ENCODE peak calls at places on chromosome 20, in four cellular contexts. U is thoracic aorta, N is endodermal cell, P is dorsolateral prefrontal cortex. F is an unnamed sample.

GRCh38 chr20:19928379-19929360 is 88.5 kb upstream of the NAA20 start:
- DNase-seq in U (no peak), N (no peak), P (no peak), F (no peak)

GRCh38 chr20:18657575-18657974 is 69.7 kb downstream of the DTD1 start:
- DNase-seq in U (no peak), N (no peak), P (no peak), F (no peak)

GRCh38 chr20:60326821-60327220 is 368.6 kb downstream of the CDH26 start:
- DNase-seq in U (no peak), N (no peak), P (no peak), F (no peak)

GRCh38 chr20:60718743-60719142 is 533.3 kb upstream of the CDH4 start:
- DNase-seq in U (no peak), N (peak), P (no peak), F (no peak)

GRCh38 chr20:4134355-4134834 is 119.0 kb upstream of the RNF24 start:
- DNase-seq in U (no peak), N (no peak), P (no peak), F (no peak)

GRCh38 chr20:33689973-33690372 is 3.8 kb upstream of the E2F1 start:
- DNase-seq in U (no peak), N (no peak), P (no peak), F (no peak)

GRCh38 chr20:47727170-47727880 is 58.0 kb downstream of the SULF2 start:
- DNase-seq in U (no peak), N (no peak), P (no peak), F (no peak)

GRCh38 chr20:17735206-17735804 is 35.5 kb downstream of the BANF2 start:
- DNase-seq in U (no peak), N (no peak), P (no peak), F (no peak)

GRCh38 chr20:61173966-61174725 is 77.9 kb upstream of the CDH4 start:
- DNase-seq in U (no peak), N (no peak), P (no peak), F (no peak)

GRCh38 chr20:58306421-58307261 is 2.9 kb upstream of the RAB22A start:
- DNase-seq in U (no peak), N (no peak), P (no peak), F (no peak)

GRCh38 chr20:55353206-55353605 is 652.1 kb downstream of the CBLN4 start:
- DNase-seq in U (no peak), N (no peak), P (no peak), F (no peak)

GRCh38 chr20:51563597-51564332 is 21.2 kb upstream of the NFATC2 start:
- DNase-seq in U (peak), N (peak), P (no peak), F (no peak)

GRCh38 chr20:47687095-47687987 is 97.9 kb downstream of the SULF2 start:
- DNase-seq in U (no peak), N (no peak), P (no peak), F (no peak)

GRCh38 chr20:61816606-61817005 is 249.1 kb downstream of the TAF4 start:
- DNase-seq in U (no peak), N (no peak), P (no peak), F (no peak)

GRCh38 chr20:59808729-59809381 is 124.6 kb downstream of the SYCP2 start:
- DNase-seq in U (no peak), N (peak), P (no peak), F (no peak)

GRCh38 chr20:45745015-45745414 is 22.9 kb downstream of the SPINT4 start:
- DNase-seq in U (no peak), N (no peak), P (no peak), F (no peak)

GRCh38 chr20:45368221-45368980 is 5.4 kb downstream of the SYS1 start:
- DNase-seq in U (no peak), N (no peak), P (no peak), F (no peak)

GRCh38 chr20:32437391-32438074 is 79.4 kb downstream of the ASXL1 start:
- DNase-seq in U (no peak), N (peak), P (no peak), F (no peak)

GRCh38 chr20:22389836-22390542 is 194.4 kb downstream of the FOXA2 start:
- DNase-seq in U (no peak), N (peak), P (no peak), F (no peak)

GRCh38 chr20:23049933-23050838 is 714 bp upstream of the THBD start:
- DNase-seq in U (no peak), N (peak), P (no peak), F (peak)

GRCh38 chr20:32968833-32969241 is 35.4 kb downstream of the SUN5 start:
- DNase-seq in U (no peak), N (peak), P (peak), F (no peak)

DNA sequence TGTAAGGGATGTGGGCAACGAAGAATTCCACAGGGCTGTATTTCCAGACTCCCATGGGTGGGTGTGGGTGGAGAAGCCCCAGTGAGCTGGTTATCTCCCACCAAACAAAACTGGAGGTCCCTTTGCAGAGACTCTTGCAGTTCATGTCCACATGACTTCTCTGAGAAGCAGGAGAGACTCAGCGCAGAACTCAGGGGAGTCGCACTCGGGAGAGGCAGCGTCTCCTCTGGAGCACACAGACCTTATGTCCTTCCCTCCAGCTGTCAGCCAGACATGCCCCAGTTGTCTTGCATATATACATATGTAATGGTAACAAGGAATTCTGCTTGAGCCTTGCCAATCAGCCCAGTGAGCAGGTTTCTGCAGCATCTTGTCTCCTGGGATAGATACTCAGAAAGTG is 23.8 kb downstream of the MYT1 start:
- DNase-seq in U (no peak), N (no peak), P (no peak), F (no peak)
- H3K27ac ChIP-seq in U (no peak), N (peak), P (no peak), F (no peak)

DNA sequence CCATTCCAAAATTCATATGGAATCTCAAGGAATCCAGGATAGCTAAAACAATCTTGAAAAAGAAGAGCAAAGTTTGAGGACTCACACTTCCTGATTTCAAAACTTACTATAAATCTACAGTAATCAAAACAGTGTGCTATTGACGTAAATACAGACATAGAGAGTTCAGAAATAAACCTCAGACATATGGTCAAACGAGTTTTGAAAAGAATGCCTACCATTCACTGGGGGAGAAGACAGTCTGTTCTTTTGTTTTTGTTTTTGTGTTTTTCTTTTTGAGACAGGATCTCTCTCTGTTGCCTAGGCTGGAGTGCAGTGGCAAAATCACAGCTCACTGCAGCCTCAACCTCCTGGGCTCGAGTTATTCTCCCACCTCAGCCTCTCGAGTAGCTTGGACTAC is 25.3 kb upstream of the PROKR2 start:
- DNase-seq in U (no peak), N (no peak), P (no peak), F (no peak)
- H3K27ac ChIP-seq in U (no peak), N (no peak), P (no peak), F (no peak)

DNA sequence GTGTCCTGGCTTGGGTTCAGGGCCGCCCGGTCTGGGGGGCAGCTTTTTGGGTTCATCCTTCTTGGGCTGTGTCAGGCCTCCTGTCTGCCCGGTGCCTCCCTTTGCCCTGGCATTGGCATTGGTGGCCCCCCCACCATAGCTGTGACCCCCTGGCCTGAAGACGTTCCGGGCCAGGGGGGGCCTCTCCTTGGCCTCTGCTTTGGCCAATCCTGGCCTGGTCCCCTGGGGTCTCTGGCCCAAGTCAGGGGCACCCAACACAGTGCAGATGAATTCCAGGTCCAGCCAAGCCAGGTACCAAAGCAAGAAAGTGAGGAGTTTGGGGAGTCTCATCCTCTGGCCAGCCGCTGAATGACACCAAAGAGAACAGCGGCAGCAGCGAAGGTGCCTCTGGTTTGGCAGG is 429 bp downstream of the GDF5 start:
- DNase-seq in U (no peak), N (no peak), P (no peak), F (no peak)
- H3K27ac ChIP-seq in U (peak), N (peak), P (peak), F (peak)

GRCh38 chr20:37823276-37823980 is 79.5 kb upstream of the VSTM2L start:
- DNase-seq in U (no peak), N (no peak), P (no peak), F (no peak)
- H3K27ac ChIP-seq in U (no peak), N (peak), P (peak), F (peak)

DNA sequence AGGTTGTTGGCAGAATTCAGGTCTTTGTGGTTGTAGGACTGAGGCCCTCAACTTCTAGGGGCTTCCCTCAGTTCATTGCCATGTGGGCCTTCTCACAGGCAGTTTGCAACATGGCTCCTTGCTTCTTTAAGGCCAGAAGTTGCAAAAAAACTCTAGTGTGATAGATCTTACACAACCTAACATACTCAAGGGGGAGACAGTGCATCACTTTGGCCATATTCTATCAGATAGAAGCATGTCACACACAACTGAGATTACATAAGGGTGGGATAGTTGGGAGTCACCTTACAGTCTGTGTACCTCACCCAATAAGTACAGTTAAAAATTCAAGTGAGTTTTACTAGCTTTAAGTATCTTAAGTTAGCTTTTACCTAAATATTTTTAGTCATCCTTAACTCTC is 1.6 kb downstream of the SIRPD start:
- DNase-seq in U (no peak), N (no peak), P (no peak), F (no peak)
- H3K27ac ChIP-seq in U (no peak), N (no peak), P (no peak), F (no peak)

DNA sequence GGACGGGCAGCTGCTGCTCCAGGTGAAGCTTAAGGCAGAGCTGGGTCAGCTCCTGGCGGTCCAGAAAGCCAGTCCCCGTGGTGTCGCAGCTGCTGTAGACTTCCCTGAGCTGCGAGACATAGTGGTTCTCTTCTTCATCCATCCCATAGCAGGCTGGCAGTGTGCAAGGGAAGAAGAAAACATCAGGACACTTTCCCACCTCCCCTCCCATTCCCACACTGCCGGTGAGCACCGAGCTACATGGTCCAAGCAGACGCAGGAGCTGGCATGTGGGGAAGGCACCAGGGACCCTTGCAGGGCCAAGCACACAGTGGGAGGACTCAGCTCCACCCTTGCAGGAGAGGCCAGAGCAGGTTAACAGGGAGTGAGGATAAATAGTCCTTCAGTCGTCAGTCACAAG is 58.9 kb downstream of the NINL start:
- DNase-seq in U (no peak), N (no peak), P (no peak), F (no peak)
- H3K27ac ChIP-seq in U (peak), N (no peak), P (no peak), F (no peak)

F was measured in neuronal stem cell.